ENCODE peak calls at places on chromosomes 1 and 21, in seven cellular contexts. P is fibroblast of villous mesenchyme; U is ovary; N is stimulated activated CD8-positive, alpha-beta memory T cell treated with anti-CD3 and anti-CD28 coated beads, Interleukin-15, amount 100 ng/mL, for 24 hours; E is T1000; Q is Calu3; Y is neural progenitor cell. D is an unnamed sample.

GRCh38 chr1:235759336-235759735 is 107.4 kb downstream of the LYST start:
- DNase-seq in Y (no peak), Q (no peak), E (no peak), U (no peak), N (no peak), P (no peak), D (peak; percentile 47)

GRCh38 chr1:153343040-153343681 is 5.5 kb downstream of the PGLYRP4 start:
- DNase-seq in E (no peak), U (no peak), P (no peak), Q (no peak), Y (no peak), N (no peak), D (no peak)

GRCh38 chr21:42112857-42113256 is 41.7 kb downstream of the UMODL1 start:
- DNase-seq in Y (no peak), N (no peak), E (no peak), P (peak; percentile 30), Q (no peak), U (no peak), D (no peak)

GRCh38 chr1:231903586-231904081 is 277.0 kb downstream of the DISC1 start:
- DNase-seq in P (no peak), Q (no peak), Y (no peak), U (no peak), N (no peak), E (no peak), D (no peak)

GRCh38 chr1:201299968-201300367 is 16.7 kb downstream of the PKP1 start:
- DNase-seq in Q (peak; percentile 77), E (no peak), U (no peak), Y (no peak), P (no peak), N (no peak), D (no peak)

GRCh38 chr1:26531651-26532131 is 2.1 kb downstream of the RPS6KA1 start:
- DNase-seq in Q (peak; percentile 40), P (no peak), U (no peak), N (no peak), Y (no peak), E (no peak), D (no peak)

GRCh38 chr1:167934407-167935251 is 1.9 kb upstream of the DCAF6 start:
- DNase-seq in Y (no peak), E (no peak), P (peak; percentile 59), U (no peak), Q (no peak), N (no peak), D (no peak)

GRCh38 chr1:167683641-167684502 is 37.9 kb upstream of the MPZL1 start:
- DNase-seq in U (no peak), Q (no peak), N (no peak), Y (peak; percentile 80), P (no peak), E (no peak), D (no peak)

GRCh38 chr1:154405762-154406571 is 824 bp downstream of the IL6R start:
- DNase-seq in Y (peak; percentile 59), E (peak; percentile 59), Q (peak; percentile 78), U (peak; percentile 79), N (no peak), P (peak; percentile 66), D (peak; percentile 80)

GRCh38 chr1:62435231-62436038 is 1.4 kb upstream of the USP1 start:
- DNase-seq in Y (no peak), P (no peak), Q (no peak), N (no peak), E (no peak), U (peak; percentile 48), D (peak; percentile 74)

GRCh38 chr1:176692431-176692830 is 229.5 kb downstream of the PAPPA2 start:
- DNase-seq in Y (no peak), P (no peak), N (no peak), U (no peak), E (no peak), Q (no peak), D (no peak)

GRCh38 chr1:41666991-41667631 is 182.6 kb upstream of the EDN2 start:
- DNase-seq in Q (peak; percentile 50), Y (peak; percentile 37), E (no peak), P (no peak), N (no peak), U (no peak), D (peak; percentile 54)

GRCh38 chr1:58468612-58469493 is 77.7 kb downstream of the OMA1 start:
- DNase-seq in N (no peak), Q (no peak), E (no peak), Y (no peak), P (peak; percentile 4), U (no peak), D (no peak)

GRCh38 chr1:243968413-243968812 is 82.7 kb upstream of the ZBTB18 start:
- DNase-seq in P (no peak), Q (no peak), N (no peak), U (no peak), Y (no peak), E (no peak), D (no peak)

GRCh38 chr1:52139817-52140540 is 1.9 kb upstream of the ZFYVE9 start:
- DNase-seq in E (no peak), N (no peak), U (no peak), P (peak; percentile 94), Y (no peak), Q (no peak), D (peak; percentile 70)

GRCh38 chr21:37916795-37917142 is 512 bp upstream of the KCNJ6 start:
- DNase-seq in E (no peak), P (peak; percentile 3), Y (peak; percentile 85), U (no peak), Q (no peak), N (no peak), D (peak; percentile 9)

GRCh38 chr1:186896211-186896610 is 67.5 kb downstream of the PLA2G4A start:
- DNase-seq in Y (no peak), P (peak; percentile 26), Q (no peak), E (no peak), U (no peak), N (no peak), D (no peak)

GRCh38 chr1:9909222-9910046 is 635 bp downstream of the CTNNBIP1 start:
- DNase-seq in P (no peak), N (peak; percentile 13), U (peak; percentile 67), E (no peak), Q (peak; percentile 14), Y (peak; percentile 30), D (no peak)

GRCh38 chr1:66833112-66833511 is 32.0 kb upstream of the INSL5 start:
- DNase-seq in N (no peak), Q (no peak), E (no peak), U (no peak), Y (no peak), P (no peak), D (no peak)

GRCh38 chr1:15883326-15883725 is 35.8 kb downstream of the SPEN start:
- DNase-seq in Y (no peak), N (no peak), Q (no peak), P (no peak), U (no peak), E (no peak), D (no peak)

GRCh38 chr1:45723248-45723930 is 27.1 kb downstream of the IPP start:
- DNase-seq in Q (no peak), N (no peak), P (no peak), Y (no peak), E (no peak), U (no peak), D (no peak)

GRCh38 chr1:91732291-91732953 is 153.5 kb downstream of the TGFBR3 start:
- DNase-seq in N (no peak), Q (peak; percentile 79), Y (no peak), U (no peak), P (peak; percentile 90), E (peak; percentile 35), D (no peak)

GRCh38 chr1:8133190-8133589 is 107.1 kb upstream of the ERRFI1 start:
- DNase-seq in P (no peak), E (no peak), Y (no peak), Q (no peak), U (no peak), N (no peak), D (no peak)

GRCh38 chr1:175842545-175842944 is 99.2 kb upstream of the TNR start:
- DNase-seq in E (no peak), P (no peak), U (no peak), N (no peak), Y (no peak), Q (no peak), D (no peak)

GRCh38 chr21:42417533-42417932 is 13.8 kb downstream of the UBASH3A start:
- DNase-seq in N (no peak), U (no peak), Y (no peak), Q (no peak), P (no peak), E (no peak), D (no peak)

GRCh38 chr1:228346731-228347130 is 59.9 kb downstream of the TRIM11 start:
- DNase-seq in N (no peak), P (no peak), E (no peak), Q (no peak), Y (no peak), U (peak; percentile 2), D (no peak)